ENCODE peak calls at places on chromosomes 16 and 17, in five cellular contexts. C is prostate gland, U is K562, R is body of pancreas, A is tibial nerve. J is an unnamed sample.
A peak's percentile ranks its signal among the peaks of the same experiment; 100 is the strongest.

GRCh38 chr17:488993-489757 is 136.6 kb upstream of the RPH3AL start:
- DNase-seq in R (no peak), U (peak; percentile 6), C (no peak), A (no peak), J (no peak)

GRCh38 chr16:51154271-51155171 is 3.5 kb upstream of the SALL1 start:
- DNase-seq in R (no peak), C (no peak), U (no peak), A (no peak), J (no peak)

GRCh38 chr17:47686276-47686635 is 7.7 kb upstream of the TBKBP1 start:
- DNase-seq in U (no peak), R (no peak), C (no peak), A (no peak), J (no peak)

GRCh38 chr17:82300707-82301270 is 16.6 kb downstream of the CD7 start:
- DNase-seq in U (peak; percentile 59), R (peak; percentile 74), A (peak; percentile 43), C (peak; percentile 50), J (no peak)

GRCh38 chr16:11621920-11622651 is 35.4 kb upstream of the LITAF start:
- DNase-seq in C (no peak), A (no peak), U (no peak), R (no peak), J (no peak)

GRCh38 chr17:35692811-35693210 is 38.6 kb upstream of the RASL10B start:
- DNase-seq in A (no peak), C (no peak), U (no peak), R (no peak), J (no peak)

GRCh38 chr16:83539736-83540490 is 267.9 kb upstream of the HSBP1 start:
- DNase-seq in U (no peak), C (no peak), A (no peak), R (no peak), J (no peak)

GRCh38 chr17:62093188-62094155 is 28.4 kb upstream of the MED13 start:
- DNase-seq in C (no peak), A (no peak), R (no peak), U (no peak), J (no peak)

GRCh38 chr17:13792314-13792713 is 190.6 kb upstream of the HS3ST3A1 start:
- DNase-seq in A (no peak), C (no peak), U (no peak), R (no peak), J (no peak)

GRCh38 chr16:58451263-58451662 is 48.7 kb upstream of the NDRG4 start:
- DNase-seq in C (no peak), U (no peak), R (no peak), A (no peak), J (no peak)

GRCh38 chr17:44039829-44040635 is 25.3 kb upstream of the TMEM101 start:
- DNase-seq in A (no peak), U (no peak), C (no peak), R (no peak), J (no peak)

GRCh38 chr17:59840908-59841666 is 51.7 kb downstream of the TUBD1 start:
- DNase-seq in U (no peak), C (no peak), R (no peak), A (no peak), J (no peak)

GRCh38 chr16:84379008-84379730 is 10.8 kb downstream of the ATP2C2 start:
- DNase-seq in U (no peak), C (no peak), A (no peak), R (no peak), J (no peak)

GRCh38 chr17:81890447-81891302 is 711 bp downstream of the ALYREF start:
- DNase-seq in U (peak; percentile 80), A (no peak), C (no peak), R (no peak), J (peak; percentile 64)

GRCh38 chr16:3188925-3189825 is 1.2 kb downstream of the OR1F1 start:
- DNase-seq in C (no peak), U (peak; percentile 75), A (no peak), R (no peak), J (no peak)

GRCh38 chr17:22090263-22090935 is 398.1 kb downstream of the KCNJ18 start:
- DNase-seq in A (no peak), C (no peak), U (peak; percentile 26), R (no peak), J (no peak)

GRCh38 chr17:3512512-3513171 is 36.8 kb downstream of the ASPA start:
- DNase-seq in R (peak; percentile 89), A (peak; percentile 78), C (no peak), U (no peak), J (peak; percentile 82)

GRCh38 chr16:79966226-79966625 is 365.7 kb upstream of the MAF start:
- DNase-seq in R (no peak), U (no peak), A (no peak), C (no peak), J (no peak)

GRCh38 chr17:12402963-12403622 is 262.6 kb upstream of the MYOCD start:
- DNase-seq in A (no peak), R (no peak), U (no peak), C (no peak), J (no peak)

GRCh38 chr17:29177541-29177870 is 2.7 kb downstream of the MYO18A start:
- DNase-seq in A (no peak), R (no peak), C (no peak), U (peak; percentile 7), J (no peak)

GRCh38 chr17:5325851-5326250 is 43.8 kb downstream of the RABEP1 start:
- DNase-seq in R (no peak), A (no peak), U (no peak), C (no peak), J (no peak)

GRCh38 chr17:13024526-13025263 is 6.9 kb upstream of the ELAC2 start:
- DNase-seq in C (peak; percentile 13), A (peak; percentile 51), R (peak; percentile 66), U (peak; percentile 77), J (peak; percentile 71)

GRCh38 chr17:40309031-40309937 is at the start of gene RARA:
- DNase-seq in U (peak; percentile 49), A (no peak), C (no peak), R (peak; percentile 68), J (peak; percentile 84)

GRCh38 chr17:77107506-77108433 is 33.0 kb upstream of the SEC14L1 start:
- DNase-seq in R (no peak), U (peak; percentile 35), A (no peak), C (no peak), J (no peak)

GRCh38 chr16:31301708-31302400 is 42.1 kb downstream of the ITGAM start:
- DNase-seq in C (no peak), A (peak; percentile 21), R (no peak), U (peak; percentile 24), J (no peak)

GRCh38 chr16:593406-593805 is 3.5 kb downstream of the RAB40C start:
- DNase-seq in C (peak; percentile 84), R (peak; percentile 95), A (no peak), U (no peak), J (no peak)

GRCh38 chr17:17754719-17755686 is 73.7 kb downstream of the RAI1 start:
- DNase-seq in R (no peak), A (no peak), U (no peak), C (no peak), J (no peak)

GRCh38 chr17:62716834-62717588 is 89.5 kb downstream of the MRC2 start:
- DNase-seq in A (no peak), R (no peak), C (no peak), U (no peak), J (no peak)

GRCh38 chr17:28326114-28326513 is 7.1 kb downstream of the TMEM97 start:
- DNase-seq in U (no peak), R (peak; percentile 52), C (peak; percentile 50), A (no peak), J (no peak)

GRCh38 chr16:638034-638543 is 2.0 kb upstream of the METTL26 start:
- DNase-seq in R (peak; percentile 56), C (no peak), A (no peak), U (no peak), J (no peak)

DNA sequence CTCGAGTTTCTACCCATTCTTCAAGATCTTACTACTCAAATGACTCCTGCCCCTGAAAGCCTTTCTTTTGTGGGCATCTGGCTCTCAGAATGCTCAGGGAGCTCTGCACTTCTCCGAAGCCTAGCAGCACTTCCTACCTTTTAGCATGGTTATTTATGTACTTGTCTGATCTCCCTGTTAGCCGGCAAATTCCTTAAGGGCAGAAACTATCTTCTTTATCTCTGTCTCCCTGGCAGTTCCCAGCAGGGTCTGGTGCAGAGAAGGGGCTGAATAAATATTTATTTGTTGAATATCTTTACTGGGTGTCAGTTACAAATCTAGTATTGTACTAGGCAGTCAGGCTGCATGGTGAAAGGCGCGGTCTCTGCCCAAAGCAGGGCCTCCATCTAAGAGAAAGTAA is 30.7 kb downstream of the TMEM132E start:
- DNase-seq in A (no peak), C (no peak), U (no peak), R (no peak), J (no peak)
- TF ChIP-seq POLR2A in A (no peak), C (no peak), U (no peak), R (no peak), J (no peak)

GRCh38 chr17:79987187-79987889 is 48.3 kb downstream of the TBC1D16 start:
- DNase-seq in A (no peak), R (no peak), C (no peak), U (no peak), J (no peak)
- H3K4me1 ChIP-seq in A (peaks cover 29% of the 10 kb centered on the region), R (peaks cover 53% of the 10 kb centered on the region), C (peaks cover 25% of the 10 kb centered on the region), U (peaks cover under 1% of the 10 kb centered on the region), J (peaks cover 36% of the 10 kb centered on the region)

GRCh38 chr17:32523827-32524552 is 37.2 kb downstream of the CDK5R1 start:
- DNase-seq in C (no peak), U (no peak), A (no peak), R (no peak), J (peak; percentile 24)
- TF ChIP-seq POLR2A in C (no peak), U (no peak), A (no peak), R (no peak), J (no peak)

GRCh38 chr17:57676543-57676942 is 68.6 kb downstream of the CCDC182 start:
- DNase-seq in R (no peak), A (no peak), C (no peak), U (no peak), J (no peak)
- H3K4me1 ChIP-seq in R (peaks cover 6% of the 10 kb centered on the region), A (no peaks in the 10 kb centered on the region), C (no peaks in the 10 kb centered on the region), U (no peaks in the 10 kb centered on the region), J (peaks cover 11% of the 10 kb centered on the region)

GRCh38 chr17:78709119-78709681 is 72.9 kb downstream of the CYTH1 start:
- DNase-seq in U (no peak), R (no peak), A (no peak), C (no peak), J (no peak)
- TF ChIP-seq POLR2A in U (no peak), R (no peak), A (no peak), C (no peak), J (no peak)

DNA sequence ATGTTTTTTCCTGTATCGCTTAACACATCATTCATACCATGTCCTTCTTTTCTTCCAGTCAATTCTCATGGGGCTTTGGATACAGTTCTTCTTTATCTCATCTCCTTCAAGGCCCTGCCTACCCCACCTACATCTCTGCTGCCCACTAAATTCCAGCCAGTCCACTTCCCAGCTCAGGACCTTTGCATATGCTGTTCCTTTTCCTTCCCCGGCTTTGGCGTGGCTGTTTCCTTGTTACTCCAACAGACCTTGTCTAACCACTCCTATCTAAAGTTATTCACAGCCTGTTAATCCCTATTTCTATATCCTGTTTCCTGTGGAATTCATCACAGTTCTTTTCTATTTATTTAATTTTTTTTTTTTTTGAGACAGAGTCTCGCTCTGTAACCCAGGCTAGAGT is 6.6 kb upstream of the STAT3 start:
- DNase-seq in R (no peak), A (no peak), C (no peak), U (no peak), J (peak; percentile 35)
- H3K4me1 ChIP-seq in R (peaks cover 18% of the 10 kb centered on the region), A (no peaks in the 10 kb centered on the region), C (no peaks in the 10 kb centered on the region), U (no peaks in the 10 kb centered on the region), J (peaks cover 17% of the 10 kb centered on the region)

J was measured in suprapubic skin.